ENCODE peak calls at places on chromosomes 7 and 10, in six cellular contexts. G is heart left ventricle, Y is hepatocyte, L is sigmoid colon, X is tibial artery, U is A549. T is an unnamed sample.

GRCh38 chr7:25173184-25173583 is 48.1 kb upstream of the CYCS start:
- DNase-seq in U (no peak), X (no peak), G (no peak), L (no peak), Y (no peak), T (no peak)

GRCh38 chr7:20541615-20542349 is 73.7 kb upstream of the ABCB5 start:
- DNase-seq in Y (no peak), L (no peak), U (no peak), X (no peak), G (no peak), T (no peak)

GRCh38 chr10:43177588-43177987 is 39.3 kb downstream of the CSGALNACT2 start:
- DNase-seq in U (no peak), G (no peak), L (no peak), Y (no peak), X (no peak), T (no peak)

GRCh38 chr7:84043661-84044191 is 150.9 kb downstream of the SEMA3A start:
- DNase-seq in L (no peak), U (no peak), G (no peak), Y (no peak), X (no peak), T (no peak)

GRCh38 chr10:118621304-118621942 is 26.0 kb upstream of the PRLHR start:
- DNase-seq in L (no peak), U (no peak), Y (no peak), X (no peak), G (no peak), T (no peak)

GRCh38 chr7:134902058-134902457 is 84.2 kb upstream of the AGBL3 start:
- DNase-seq in U (no peak), X (no peak), L (no peak), G (no peak), Y (no peak), T (no peak)

GRCh38 chr10:5470062-5470751 is 29.2 kb downstream of the CALML5 start:
- DNase-seq in U (no peak), G (no peak), L (no peak), Y (no peak), X (peak), T (no peak)

GRCh38 chr10:104501864-104502579 is 139.1 kb upstream of the SORCS3 start:
- DNase-seq in U (no peak), L (no peak), Y (no peak), X (no peak), G (no peak), T (no peak)

GRCh38 chr7:50834679-50835078 is 52.0 kb upstream of the GRB10 start:
- DNase-seq in U (no peak), X (no peak), G (no peak), L (no peak), Y (no peak), T (peak)

GRCh38 chr7:157432957-157433576 is 96.3 kb downstream of the DNAJB6 start:
- DNase-seq in U (peak), G (no peak), X (peak), Y (peak), L (peak), T (no peak)

GRCh38 chr10:5544216-5544805 is 19.6 kb downstream of the CALML3 start:
- DNase-seq in G (no peak), L (peak), X (no peak), U (no peak), Y (no peak), T (no peak)

GRCh38 chr7:38883706-38884105 is 25.3 kb downstream of the VPS41 start:
- DNase-seq in L (no peak), G (no peak), X (no peak), Y (no peak), U (no peak), T (no peak)

GRCh38 chr7:44162179-44162578 is 21.0 kb upstream of the MYL7 start:
- DNase-seq in X (no peak), U (no peak), L (no peak), Y (no peak), G (no peak), T (no peak)

GRCh38 chr7:72467237-72467636 is 55.1 kb upstream of the CALN1 start:
- DNase-seq in L (no peak), Y (no peak), X (no peak), U (no peak), G (no peak), T (no peak)

GRCh38 chr10:73480158-73480557 is 15.7 kb downstream of the PPP3CB start:
- DNase-seq in X (no peak), U (no peak), G (no peak), L (no peak), Y (no peak), T (no peak)

GRCh38 chr10:121437596-121437995 is 160.6 kb downstream of the FGFR2 start:
- DNase-seq in X (peak), L (peak), U (no peak), G (no peak), Y (peak), T (peak)

GRCh38 chr10:6165221-6165725 is 37.5 kb upstream of the PFKFB3 start:
- DNase-seq in Y (no peak), X (no peak), U (no peak), G (no peak), L (no peak), T (no peak)

GRCh38 chr7:76386691-76387260 is 22.7 kb downstream of the SSC4D start:
- DNase-seq in X (no peak), Y (no peak), G (no peak), L (no peak), U (no peak), T (no peak)

GRCh38 chr7:1403844-1404404 is 55.3 kb downstream of the MICALL2 start:
- DNase-seq in L (no peak), U (no peak), X (no peak), Y (peak), G (no peak), T (no peak)

GRCh38 chr7:74225400-74225799 is 15.6 kb downstream of the LAT2 start:
- DNase-seq in Y (no peak), X (no peak), L (no peak), G (no peak), U (no peak), T (no peak)

GRCh38 chr10:60394444-60394843 is 4.8 kb upstream of the ANK3 start:
- DNase-seq in U (no peak), L (no peak), G (no peak), X (no peak), Y (no peak), T (peak)

GRCh38 chr10:32131388-32131787 is 75.2 kb upstream of the KIF5B start:
- DNase-seq in L (no peak), U (no peak), X (no peak), Y (no peak), G (no peak), T (no peak)

GRCh38 chr10:73948947-73949633 is 38.2 kb downstream of the PLAU start:
- DNase-seq in L (peak), G (no peak), U (no peak), X (no peak), Y (no peak), T (no peak)

GRCh38 chr10:99467236-99467999 is 37.0 kb upstream of the GOT1 start:
- DNase-seq in L (no peak), U (no peak), X (no peak), G (no peak), Y (no peak), T (no peak)

GRCh38 chr7:152081088-152081487 is 55.6 kb downstream of the GALNT11 start:
- DNase-seq in G (no peak), U (no peak), X (no peak), Y (peak), L (no peak), T (no peak)

GRCh38 chr10:2631557-2631956 is 435.8 kb upstream of the PFKP start:
- DNase-seq in X (no peak), G (no peak), Y (no peak), L (no peak), U (no peak), T (no peak)

GRCh38 chr10:73889014-73889413 is 14.7 kb upstream of the CAMK2G start:
- DNase-seq in L (peak), G (peak), U (no peak), Y (peak), X (peak), T (no peak)

GRCh38 chr7:84251183-84251845 is 56.7 kb upstream of the SEMA3A start:
- DNase-seq in L (no peak), X (no peak), G (no peak), U (no peak), Y (no peak), T (no peak)

GRCh38 chr7:101614939-101615302 is 14.2 kb downstream of the MYL10 start:
- DNase-seq in X (peak), L (no peak), G (peak), U (no peak), Y (no peak), T (no peak)

GRCh38 chr7:1065263-1066260 is 21.2 kb downstream of the GPR146 start:
- DNase-seq in U (peak), G (peak), Y (peak), X (peak), L (peak), T (peak)

GRCh38 chr7:41304995-41305394 is 397.9 kb downstream of the INHBA start:
- DNase-seq in L (no peak), Y (no peak), X (no peak), G (no peak), U (no peak), T (no peak)
- H3K4me3 ChIP-seq in L (no peak), Y (no peak), X (no peak), G (no peak), U (no peak), T (no peak)

GRCh38 chr7:96300487-96300886 is 21.4 kb downstream of the SLC25A13 start:
- DNase-seq in G (no peak), U (no peak), L (no peak), X (no peak), Y (no peak), T (no peak)
- H3K27ac ChIP-seq in G (no peak), U (no peak), L (no peak), X (no peak), Y (no peak), T (peak)

GRCh38 chr7:106999023-106999422 is 45.5 kb upstream of the PRKAR2B start:
- DNase-seq in X (no peak), L (no peak), G (no peak), U (no peak), Y (no peak), T (no peak)

GRCh38 chr7:107002804-107003137 is 41.7 kb upstream of the PRKAR2B start:
- DNase-seq in X (no peak), L (no peak), G (no peak), Y (no peak), U (no peak), T (no peak)

GRCh38 chr7:107002131-107002803 is 42.2 kb upstream of the PRKAR2B start:
- DNase-seq in Y (no peak), G (no peak), L (no peak), X (no peak), U (no peak), T (no peak)

GRCh38 chr7:106997487-106998271 is 46.8 kb upstream of the PRKAR2B start:
- DNase-seq in L (no peak), U (no peak), X (no peak), Y (no peak), G (no peak), T (no peak)
- TF ChIP-seq CTCF in L (no peak), U (no peak), X (no peak), Y (no peak), G (no peak), T (no peak)

GRCh38 chr10:78035025-78035424 is 1.4 kb downstream of the RPS24 start:
- DNase-seq in Y (no peak), X (no peak), L (no peak), G (no peak), U (no peak), T (no peak)
- H3K4me3 ChIP-seq in Y (peak), X (peak), L (no peak), G (peak), U (peak), T (peak)

DNA sequence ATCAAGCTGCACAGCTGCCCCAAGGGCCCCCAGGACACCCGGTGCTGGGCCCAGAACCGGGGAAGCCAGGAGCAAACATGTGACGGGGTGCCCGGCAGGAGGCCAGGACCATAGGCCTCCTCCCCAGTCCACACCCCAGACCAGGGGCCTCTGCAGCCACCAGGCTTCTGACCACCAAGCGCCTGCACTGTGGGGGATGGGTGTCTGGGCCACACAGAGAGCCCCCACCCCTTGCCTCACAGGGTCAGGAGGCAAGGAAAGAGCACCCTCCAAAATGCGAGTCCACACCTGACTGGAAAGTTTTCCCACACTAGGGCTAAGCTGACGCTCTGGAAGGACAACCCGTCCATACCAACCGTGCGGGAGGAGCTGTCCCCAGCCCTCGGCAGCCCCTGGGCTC is 5.3 kb downstream of the STK32C start:
- DNase-seq in G (no peak), X (peak), Y (no peak), L (peak), U (no peak), T (no peak)
- H3K27ac ChIP-seq in G (no peak), X (no peak), Y (no peak), L (no peak), U (no peak), T (no peak)

DNA sequence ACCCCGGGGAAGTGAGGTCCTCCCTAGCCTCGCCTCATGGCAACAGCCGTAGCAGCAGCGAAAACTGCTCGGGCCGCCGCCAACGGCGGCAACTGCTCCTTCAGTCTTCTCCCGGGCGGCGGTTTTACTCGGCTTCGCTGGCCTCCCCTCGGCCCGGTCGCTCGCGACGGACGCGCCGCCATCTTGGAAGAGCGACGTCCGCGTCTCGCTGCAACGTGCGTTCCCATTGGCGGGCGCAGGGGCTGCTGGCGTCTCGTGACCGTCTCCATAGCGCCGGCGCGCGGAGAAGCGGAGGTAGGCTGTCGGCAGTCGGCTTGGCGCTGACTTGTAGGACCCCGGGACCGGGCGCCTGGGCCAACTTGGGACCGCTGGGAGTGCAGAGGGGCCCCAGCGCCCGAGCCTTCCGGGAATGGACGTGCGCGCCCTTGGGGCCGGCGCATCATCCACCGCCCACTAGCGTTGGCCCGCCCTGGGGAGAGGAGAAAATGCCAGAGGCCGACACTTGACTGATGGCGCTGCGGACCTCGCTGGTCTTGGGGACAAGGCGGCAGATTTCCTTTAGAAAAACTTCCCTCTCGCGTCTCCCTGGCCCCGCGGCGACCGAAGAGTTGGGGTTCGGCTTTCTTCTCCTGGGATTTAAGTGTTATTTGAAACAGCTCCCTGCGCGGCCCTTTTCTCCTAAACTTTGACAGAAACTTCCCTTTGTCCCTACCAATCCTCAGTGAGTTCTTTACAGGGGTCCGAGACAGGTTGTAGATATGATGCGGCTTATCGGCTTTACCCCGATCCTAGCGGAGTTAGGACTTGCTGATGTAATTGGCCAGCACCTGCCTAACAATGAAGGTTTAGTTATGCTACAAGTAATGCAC is at the start of gene SNX13:
- DNase-seq in X (peak), Y (peak), G (peak), L (peak), U (peak), T (peak)
- TF ChIP-seq CTCF in X (peak), Y (peak), G (no peak), L (no peak), U (peak), T (peak)

GRCh38 chr7:27169658-27170493 is 4.2 kb downstream of the HOXA10 start:
- DNase-seq in L (peak), G (peak), U (no peak), X (peak), Y (peak), T (no peak)

GRCh38 chr7:27171636-27172387 is 2.3 kb downstream of the HOXA10 start:
- DNase-seq in L (peak), G (peak), U (no peak), X (peak), Y (no peak), T (no peak)

GRCh38 chr7:27170494-27170811 is 3.7 kb downstream of the HOXA10 start:
- DNase-seq in X (no peak), L (no peak), Y (no peak), U (no peak), G (no peak), T (no peak)

GRCh38 chr7:27172388-27172774 is 1.7 kb downstream of the HOXA10 start:
- DNase-seq in L (peak), U (no peak), G (peak), X (peak), Y (no peak), T (peak)

GRCh38 chr7:27170936-27171635 is 3.0 kb downstream of the HOXA10 start:
- DNase-seq in Y (no peak), L (peak), U (no peak), X (peak), G (peak), T (peak)
- H3K4me3 ChIP-seq in Y (peak), L (peak), U (no peak), X (peak), G (no peak), T (no peak)

GRCh38 chr10:114706458-114707055 is 48.5 kb upstream of the ABLIM1 start:
- DNase-seq in X (no peak), U (no peak), L (no peak), Y (no peak), G (no peak), T (no peak)

GRCh38 chr10:114709966-114710365 is 51.9 kb upstream of the ABLIM1 start:
- DNase-seq in L (no peak), U (no peak), Y (no peak), X (no peak), G (no peak), T (no peak)

GRCh38 chr10:114711487-114712250 is 53.6 kb upstream of the ABLIM1 start:
- DNase-seq in G (no peak), X (no peak), Y (no peak), U (no peak), L (no peak), T (no peak)

GRCh38 chr10:114708084-114708483 is 50.0 kb upstream of the ABLIM1 start:
- DNase-seq in G (no peak), Y (no peak), L (no peak), U (no peak), X (no peak), T (no peak)

DNA sequence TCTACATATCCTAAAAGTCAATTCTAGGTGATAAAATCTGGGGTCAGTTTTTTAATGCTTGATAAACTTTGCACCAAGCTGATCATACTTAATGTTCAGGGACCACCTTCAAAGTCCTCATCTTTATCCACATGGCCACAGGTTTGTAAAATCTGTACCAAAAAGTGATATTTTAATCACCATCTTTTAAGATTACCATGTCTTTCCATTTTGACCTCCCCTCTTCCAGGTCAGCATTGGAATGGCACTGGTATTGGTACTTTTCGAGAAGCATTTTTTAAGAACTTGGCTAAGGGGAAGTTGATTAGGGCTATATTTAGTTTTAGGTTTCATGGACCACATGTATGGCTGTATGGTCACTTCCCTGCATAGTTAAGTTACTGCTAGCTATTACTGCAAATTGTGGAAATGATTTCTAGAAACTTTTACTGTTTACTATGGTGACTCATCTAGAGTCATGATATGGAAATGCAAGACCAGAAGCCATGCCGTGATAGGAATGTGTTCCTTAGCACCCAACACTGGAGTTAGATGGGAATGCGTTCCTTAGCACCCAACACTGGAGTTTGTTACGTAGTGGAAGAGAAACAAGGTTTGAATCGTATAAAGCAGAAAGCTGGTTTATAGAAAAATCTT is 50.8 kb upstream of the ABLIM1 start:
- DNase-seq in X (no peak), Y (peak), G (no peak), L (no peak), U (peak), T (no peak)
- H3K27ac ChIP-seq in X (no peak), Y (peak), G (no peak), L (no peak), U (peak), T (no peak)

GRCh38 chr7:93920496-93921189 is 892 bp upstream of the GNG11 start:
- DNase-seq in G (no peak), Y (no peak), X (no peak), U (no peak), L (no peak), T (no peak)

GRCh38 chr7:93923291-93923690 is 1.8 kb downstream of the GNG11 start:
- DNase-seq in X (no peak), Y (no peak), L (no peak), U (no peak), G (no peak), T (no peak)

GRCh38 chr7:93921190-93921585 is 347 bp upstream of the GNG11 start:
- DNase-seq in X (no peak), L (no peak), Y (no peak), U (no peak), G (no peak), T (no peak)

GRCh38 chr7:93923946-93924345 is 2.4 kb downstream of the GNG11 start:
- DNase-seq in U (no peak), L (no peak), Y (no peak), X (no peak), G (no peak), T (no peak)

GRCh38 chr7:93921607-93922446 is at the start of gene GNG11:
- DNase-seq in U (peak), G (peak), Y (peak), L (peak), X (peak), T (peak)
- TF ChIP-seq CTCF in U (no peak), G (no peak), Y (no peak), L (no peak), X (no peak), T (no peak)